ENCODE peak calls at places on chromosomes 5 and 9, in nine cellular contexts. L, F, P, H, B, U, X, S and R are unnamed samples.

GRCh38 chr5:78615697-78616096 is 32.9 kb downstream of the LHFPL2 start:
- DNase-seq in H (no peak), S (no peak), B (no peak), U (no peak), F (no peak), X (no peak), L (no peak), P (peak; percentile 15), R (no peak)

GRCh38 chr9:106726070-106726815 is 136.7 kb upstream of the ZNF462 start:
- DNase-seq in L (no peak), H (no peak), U (no peak), X (no peak), F (no peak), B (no peak), P (no peak), S (no peak), R (no peak)

GRCh38 chr9:112011051-112011620 is 114.5 kb downstream of the UGCG start:
- DNase-seq in P (no peak), L (no peak), U (no peak), X (no peak), H (no peak), F (no peak), B (no peak), S (no peak), R (no peak)

GRCh38 chr5:103867857-103868598 is 305.4 kb upstream of the NUDT12 start:
- DNase-seq in F (no peak), S (no peak), H (no peak), X (no peak), P (no peak), B (no peak), U (no peak), L (no peak), R (no peak)

GRCh38 chr5:625516-625915 is 13.4 kb downstream of the CEP72 start:
- DNase-seq in B (no peak), P (no peak), U (no peak), X (no peak), H (no peak), S (no peak), F (no peak), L (no peak), R (no peak)

GRCh38 chr9:137757613-137758029 is 120.0 kb upstream of the CACNA1B start:
- DNase-seq in P (no peak), L (no peak), U (no peak), X (no peak), B (no peak), H (no peak), S (no peak), F (no peak), R (no peak)

GRCh38 chr9:3751125-3751758 is 225.4 kb upstream of the RFX3 start:
- DNase-seq in U (no peak), X (no peak), P (no peak), B (no peak), F (no peak), H (no peak), S (no peak), L (no peak), R (no peak)

GRCh38 chr5:133222040-133222439 is 170.2 kb downstream of the HSPA4 start:
- DNase-seq in B (no peak), F (no peak), L (no peak), U (no peak), H (no peak), X (no peak), S (no peak), P (no peak), R (no peak)

GRCh38 chr5:158640581-158640980 is 459.1 kb downstream of the EBF1 start:
- DNase-seq in U (no peak), B (no peak), S (no peak), P (no peak), F (no peak), X (no peak), L (no peak), H (no peak), R (no peak)

GRCh38 chr5:120552638-120553037 is 88.5 kb downstream of the PRR16 start:
- DNase-seq in F (no peak), U (no peak), B (no peak), L (no peak), S (no peak), P (no peak), X (no peak), H (no peak), R (no peak)

GRCh38 chr5:172501708-172502379 is 47.5 kb upstream of the SH3PXD2B start:
- DNase-seq in S (no peak), F (no peak), X (peak; percentile 19), P (no peak), U (no peak), H (no peak), B (no peak), L (peak; percentile 13), R (no peak)

GRCh38 chr9:89543057-89543456 is 45.1 kb upstream of the SEMA4D start:
- DNase-seq in U (no peak), F (no peak), P (no peak), S (no peak), X (no peak), B (no peak), L (no peak), H (no peak), R (no peak)

GRCh38 chr5:59287884-59288283 is 605.6 kb downstream of the PDE4D start:
- DNase-seq in B (no peak), F (no peak), L (no peak), X (no peak), P (no peak), U (no peak), H (no peak), S (no peak), R (no peak)

GRCh38 chr5:146137967-146138403 is 32.6 kb upstream of the PLAC8L1 start:
- DNase-seq in B (no peak), S (no peak), L (peak; percentile 24), X (no peak), U (no peak), F (no peak), H (no peak), P (no peak), R (no peak)

GRCh38 chr5:16410338-16410737 is 55.3 kb downstream of the ZNF622 start:
- DNase-seq in B (no peak), X (no peak), L (peak; percentile 69), S (no peak), F (no peak), H (no peak), P (no peak), U (no peak), R (no peak)

GRCh38 chr9:133184971-133185370 is 21.3 kb upstream of the GBGT1 start:
- DNase-seq in S (no peak), X (no peak), L (peak; percentile 55), P (peak; percentile 83), B (peak; percentile 73), F (peak; percentile 59), H (peak; percentile 34), U (no peak), R (no peak)

GRCh38 chr5:123387313-123387712 is 35.9 kb downstream of the CEP120 start:
- DNase-seq in L (no peak), B (no peak), U (no peak), P (no peak), X (no peak), F (no peak), S (no peak), H (no peak), R (no peak)

GRCh38 chr9:108861464-108861863 is 602 bp upstream of the ACTL7A start:
- DNase-seq in F (no peak), S (no peak), U (no peak), P (no peak), L (no peak), B (no peak), X (no peak), H (no peak), R (no peak)

GRCh38 chr9:134690301-134690751 is 48.7 kb downstream of the COL5A1 start:
- DNase-seq in U (no peak), F (no peak), B (no peak), L (no peak), S (no peak), P (no peak), H (no peak), X (no peak), R (no peak)

DNA sequence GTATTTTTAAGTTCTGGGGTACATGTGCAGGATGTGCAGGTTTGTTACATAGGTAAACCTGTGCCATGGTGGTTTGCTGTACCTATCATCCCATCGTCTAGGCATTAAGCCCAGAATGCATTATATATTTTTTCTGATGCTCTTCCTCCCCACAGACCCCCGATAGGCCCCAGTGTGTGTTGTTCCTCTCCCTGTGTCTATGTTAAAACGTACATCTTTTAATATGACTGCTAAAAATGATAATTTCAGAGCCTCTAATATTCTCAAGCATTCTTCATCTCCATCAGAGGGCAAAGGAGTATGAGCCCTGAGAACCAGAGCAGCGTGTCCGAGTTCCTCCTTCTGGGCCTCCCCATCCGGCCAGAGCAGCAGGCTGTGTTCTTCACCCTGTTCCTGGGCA is at the start of gene OR1J2:
- DNase-seq in U (no peak), H (no peak), X (no peak), S (no peak), P (no peak), B (no peak), F (no peak), L (no peak), R (no peak)
- H3K27me3 ChIP-seq in U (peaks cover 10% of the 10 kb centered on the region), H (no peaks in the 10 kb centered on the region), X (no peaks in the 10 kb centered on the region), S (no peaks in the 10 kb centered on the region), P (peaks cover 6% of the 10 kb centered on the region), B (no peaks in the 10 kb centered on the region), F (no peaks in the 10 kb centered on the region), L (no peaks in the 10 kb centered on the region), R (peaks cover 51% of the 10 kb centered on the region)

DNA sequence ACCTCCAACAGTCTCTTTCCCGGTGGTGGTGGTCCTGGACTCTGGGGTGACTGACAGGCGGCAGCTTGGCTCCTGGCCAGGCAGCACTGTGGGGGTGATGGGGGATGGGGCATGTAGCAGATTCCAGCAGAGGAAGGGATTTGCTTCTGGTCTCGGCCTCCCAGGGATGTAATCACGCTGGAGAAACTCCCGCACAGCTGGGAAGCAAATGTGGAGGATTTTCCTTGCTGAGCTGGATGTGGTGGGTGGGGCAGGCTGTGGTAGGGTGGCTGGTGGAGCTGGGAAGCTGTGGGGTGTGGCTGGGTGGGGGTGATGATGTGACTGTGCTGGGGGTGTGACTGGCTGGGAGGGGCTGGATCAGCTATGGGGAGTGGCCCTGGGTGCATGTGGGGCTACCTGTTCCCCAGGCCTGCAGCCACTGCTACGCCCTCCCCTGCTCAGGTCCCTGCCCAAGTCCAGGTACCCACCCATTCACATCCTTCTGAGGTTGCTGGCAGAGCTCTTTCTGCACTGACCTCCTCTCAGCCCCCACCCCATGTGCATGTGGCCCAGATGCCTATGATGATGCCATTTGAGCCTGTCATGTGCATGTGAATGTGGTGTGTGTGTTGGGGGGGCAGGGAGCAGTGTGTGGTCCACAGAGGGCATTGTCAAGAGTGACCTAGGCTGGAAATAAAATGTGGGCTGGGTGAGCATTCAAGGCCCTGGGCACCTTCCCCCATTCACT is 3.9 kb downstream of the NDST1 start:
- DNase-seq in L (peak; percentile 95), P (peak; percentile 67), X (no peak), U (no peak), F (peak; percentile 80), B (no peak), H (peak; percentile 46), S (no peak), R (no peak)
- H3K27ac ChIP-seq in L (peak overlapping the region; percentile 84), P (no peak overlapping the region), X (no peak overlapping the region), U (no peak overlapping the region), F (peak overlapping the region; percentile 23), B (peak overlapping the region; percentile 38), H (peak overlapping the region; percentile 71), S (peak overlapping the region; percentile 78), R (peak overlapping the region; percentile 65)

GRCh38 chr5:168377525-168377924 is 86.1 kb downstream of the WWC1 start:
- DNase-seq in F (no peak), X (no peak), S (no peak), H (no peak), P (no peak), U (no peak), L (no peak), B (no peak), R (no peak)
- TF ChIP-seq CTCF in F (no peak), X (no peak), S (no peak), H (no peak), P (no peak), U (no peak), L (no peak), B (no peak), R (no peak)

GRCh38 chr9:37239224-37239859 is 119.0 kb downstream of the ZCCHC7 start:
- DNase-seq in L (no peak), X (no peak), P (no peak), H (no peak), U (no peak), F (peak; percentile 10), B (no peak), S (no peak), R (no peak)
- H3K27me3 ChIP-seq in L (no peaks in the 10 kb centered on the region), X (no peaks in the 10 kb centered on the region), P (no peaks in the 10 kb centered on the region), H (no peaks in the 10 kb centered on the region), U (no peaks in the 10 kb centered on the region), F (no peaks in the 10 kb centered on the region), B (no peaks in the 10 kb centered on the region), S (no peaks in the 10 kb centered on the region), R (no peaks in the 10 kb centered on the region)